ENCODE peak calls at places on chromosomes 1 and 21, in eight cellular contexts. S, Q, N, B, T, V, C and W are unnamed samples.

GRCh38 chr1:247855911-247856310 is 1.1 kb upstream of the TRIM58 start:
- DNase-seq in S (no peak), Q (no peak), N (no peak), B (no peak), T (no peak), V (no peak), C (no peak), W (no peak)

GRCh38 chr1:198165927-198166647 is 9.3 kb downstream of the NEK7 start:
- DNase-seq in S (no peak), Q (no peak), N (no peak), B (no peak), T (no peak), V (no peak), C (no peak), W (no peak)

GRCh38 chr1:172588296-172589291 is 55.6 kb downstream of the SUCO start:
- DNase-seq in S (no peak), Q (no peak), N (peak), B (peak), T (peak), V (no peak), C (peak), W (no peak)

GRCh38 chr1:181104790-181105133 is 16.3 kb downstream of the IER5 start:
- DNase-seq in S (peak), Q (peak), N (no peak), B (no peak), T (no peak), V (no peak), C (no peak), W (peak)

GRCh38 chr1:185367218-185367617 is 50.2 kb upstream of the IVNS1ABP start:
- DNase-seq in S (no peak), Q (no peak), N (no peak), B (no peak), T (no peak), V (no peak), C (no peak), W (no peak)

GRCh38 chr1:94357661-94358060 is 60.5 kb upstream of the ABCD3 start:
- DNase-seq in S (no peak), Q (no peak), N (no peak), B (no peak), T (no peak), V (no peak), C (no peak), W (no peak)

GRCh38 chr1:4794020-4794780 is 139.8 kb downstream of the AJAP1 start:
- DNase-seq in S (no peak), Q (no peak), N (no peak), B (no peak), T (no peak), V (no peak), C (no peak), W (no peak)

GRCh38 chr1:230976825-230977747 is 1.6 kb downstream of the TTC13 start:
- DNase-seq in S (peak), Q (no peak), N (no peak), B (no peak), T (no peak), V (no peak), C (no peak), W (peak)

GRCh38 chr1:13585599-13585965 is 1.9 kb downstream of the PDPN start:
- DNase-seq in S (no peak), Q (no peak), N (no peak), B (no peak), T (no peak), V (no peak), C (no peak), W (no peak)

GRCh38 chr1:182185147-182185546 is 123.6 kb upstream of the ZNF648 start:
- DNase-seq in S (no peak), Q (no peak), N (no peak), B (no peak), T (no peak), V (no peak), C (no peak), W (no peak)

GRCh38 chr1:229479660-229480399 is 28.3 kb downstream of the NUP133 start:
- DNase-seq in S (no peak), Q (no peak), N (no peak), B (no peak), T (no peak), V (no peak), C (no peak), W (no peak)

GRCh38 chr1:1144122-1144842 is 28.4 kb upstream of the C1orf159 start:
- DNase-seq in S (no peak), Q (no peak), N (no peak), B (no peak), T (no peak), V (no peak), C (no peak), W (peak)

GRCh38 chr1:178490967-178491366 is 5.8 kb downstream of the CLEC20A start:
- DNase-seq in S (no peak), Q (no peak), N (no peak), B (no peak), T (no peak), V (no peak), C (no peak), W (no peak)

GRCh38 chr1:157438236-157439012 is 113.9 kb downstream of the FCRL5 start:
- DNase-seq in S (no peak), Q (no peak), N (no peak), B (no peak), T (no peak), V (no peak), C (no peak), W (no peak)

GRCh38 chr21:15309721-15310120 is 244.9 kb upstream of the NRIP1 start:
- DNase-seq in S (no peak), Q (no peak), N (no peak), B (no peak), T (no peak), V (peak), C (no peak), W (no peak)

GRCh38 chr1:11749203-11749689 is 12.7 kb upstream of the C1orf167 start:
- DNase-seq in S (peak), Q (no peak), N (no peak), B (no peak), T (no peak), V (no peak), C (no peak), W (no peak)

GRCh38 chr1:26705788-26706237 is 10.0 kb downstream of the ARID1A start:
- DNase-seq in S (no peak), Q (no peak), N (no peak), B (peak), T (no peak), V (no peak), C (peak), W (peak)